ENCODE peak calls at places on chromosomes 11 and 22, in six cellular contexts. One of them, this sample, is unnamed.

GRCh38 chr11:61744181-61744580 is 8.3 kb upstream of the MYRF start:
- DNase-seq in AG09319: no peak
- DNase-seq in AG04450: no peak
- DNase-seq in HS-5: no peak
- DNase-seq in pons: no peak
- DNase-seq in effector CD4-positive, alpha-beta T cell: no peak
- DNase-seq in this sample: no peak

GRCh38 chr11:2888266-2888968 is 2.8 kb upstream of the CDKN1C start:
- DNase-seq in AG09319: peak; percentile 52
- DNase-seq in AG04450: peak; percentile 70
- DNase-seq in HS-5: peak; percentile 43
- DNase-seq in pons: peak; percentile 71
- DNase-seq in effector CD4-positive, alpha-beta T cell: peak; percentile 85
- DNase-seq in this sample: peak; percentile 19

GRCh38 chr22:23836281-23836680 is 2.5 kb downstream of the DERL3 start:
- DNase-seq in AG09319: no peak
- DNase-seq in AG04450: no peak
- DNase-seq in HS-5: no peak
- DNase-seq in pons: no peak
- DNase-seq in effector CD4-positive, alpha-beta T cell: no peak
- DNase-seq in this sample: no peak

GRCh38 chr11:95501761-95502266 is 270.8 kb upstream of the SESN3 start:
- DNase-seq in AG09319: no peak
- DNase-seq in AG04450: no peak
- DNase-seq in HS-5: no peak
- DNase-seq in pons: no peak
- DNase-seq in effector CD4-positive, alpha-beta T cell: no peak
- DNase-seq in this sample: no peak

GRCh38 chr11:91756829-91757480 is 467.7 kb upstream of the FAT3 start:
- DNase-seq in AG09319: no peak
- DNase-seq in AG04450: no peak
- DNase-seq in HS-5: no peak
- DNase-seq in pons: no peak
- DNase-seq in effector CD4-positive, alpha-beta T cell: no peak
- DNase-seq in this sample: no peak

GRCh38 chr11:100789500-100789899 is 102.4 kb downstream of the ARHGAP42 start:
- DNase-seq in AG09319: no peak
- DNase-seq in AG04450: no peak
- DNase-seq in HS-5: no peak
- DNase-seq in pons: no peak
- DNase-seq in effector CD4-positive, alpha-beta T cell: no peak
- DNase-seq in this sample: no peak

GRCh38 chr11:132911186-132911585 is 621.1 kb downstream of the OPCML start:
- DNase-seq in AG09319: no peak
- DNase-seq in AG04450: peak; percentile 4
- DNase-seq in HS-5: peak; percentile 25
- DNase-seq in pons: no peak
- DNase-seq in effector CD4-positive, alpha-beta T cell: no peak
- DNase-seq in this sample: no peak

GRCh38 chr11:33624082-33624481 is 76.5 kb downstream of the C11orf91 start:
- DNase-seq in AG09319: no peak
- DNase-seq in AG04450: no peak
- DNase-seq in HS-5: no peak
- DNase-seq in pons: no peak
- DNase-seq in effector CD4-positive, alpha-beta T cell: no peak
- DNase-seq in this sample: no peak

GRCh38 chr11:80315263-80315662 is 874.4 kb upstream of the TENM4 start:
- DNase-seq in AG09319: no peak
- DNase-seq in AG04450: no peak
- DNase-seq in HS-5: no peak
- DNase-seq in pons: no peak
- DNase-seq in effector CD4-positive, alpha-beta T cell: no peak
- DNase-seq in this sample: no peak

GRCh38 chr22:41899110-41899509 is 15.8 kb downstream of the SHISA8 start:
- DNase-seq in AG09319: no peak
- DNase-seq in AG04450: no peak
- DNase-seq in HS-5: no peak
- DNase-seq in pons: no peak
- DNase-seq in effector CD4-positive, alpha-beta T cell: no peak
- DNase-seq in this sample: no peak

GRCh38 chr11:134233729-134234179 is 9.3 kb downstream of the VPS26B start:
- DNase-seq in AG09319: no peak
- DNase-seq in AG04450: no peak
- DNase-seq in HS-5: no peak
- DNase-seq in pons: no peak
- DNase-seq in effector CD4-positive, alpha-beta T cell: no peak
- DNase-seq in this sample: no peak

GRCh38 chr11:45110562-45110961 is 35.9 kb upstream of the PRDM11 start:
- DNase-seq in AG09319: peak; percentile 43
- DNase-seq in AG04450: peak; percentile 57
- DNase-seq in HS-5: peak; percentile 31
- DNase-seq in pons: peak; percentile 84
- DNase-seq in effector CD4-positive, alpha-beta T cell: peak; percentile 34
- DNase-seq in this sample: no peak

GRCh38 chr11:2518983-2519340 is 74.2 kb downstream of the KCNQ1 start:
- DNase-seq in AG09319: no peak
- DNase-seq in AG04450: no peak
- DNase-seq in HS-5: no peak
- DNase-seq in pons: no peak
- DNase-seq in effector CD4-positive, alpha-beta T cell: no peak
- DNase-seq in this sample: no peak

GRCh38 chr11:61004841-61005240 is 33.4 kb downstream of the CD6 start:
- DNase-seq in AG09319: no peak
- DNase-seq in AG04450: no peak
- DNase-seq in HS-5: no peak
- DNase-seq in pons: no peak
- DNase-seq in effector CD4-positive, alpha-beta T cell: no peak
- DNase-seq in this sample: no peak

GRCh38 chr11:64081663-64082442 is 46.1 kb downstream of the FLRT1 start:
- DNase-seq in AG09319: no peak
- DNase-seq in AG04450: no peak
- DNase-seq in HS-5: no peak
- DNase-seq in pons: no peak
- DNase-seq in effector CD4-positive, alpha-beta T cell: no peak
- DNase-seq in this sample: no peak

GRCh38 chr11:14320020-14320419 is 39.0 kb downstream of the RRAS2 start:
- DNase-seq in AG09319: no peak
- DNase-seq in AG04450: no peak
- DNase-seq in HS-5: no peak
- DNase-seq in pons: no peak
- DNase-seq in effector CD4-positive, alpha-beta T cell: no peak
- DNase-seq in this sample: no peak

GRCh38 chr11:96464695-96465307 is 75.0 kb downstream of the JRKL start:
- DNase-seq in AG09319: peak; percentile 36
- DNase-seq in AG04450: peak; percentile 36
- DNase-seq in HS-5: peak; percentile 78
- DNase-seq in pons: peak; percentile 89
- DNase-seq in effector CD4-positive, alpha-beta T cell: no peak
- DNase-seq in this sample: peak; percentile 24

GRCh38 chr22:27801616-27802388 is at the start of gene MN1:
- DNase-seq in AG09319: no peak
- DNase-seq in AG04450: no peak
- DNase-seq in HS-5: no peak
- DNase-seq in pons: peak; percentile 40
- DNase-seq in effector CD4-positive, alpha-beta T cell: peak; percentile 41
- DNase-seq in this sample: no peak

GRCh38 chr11:115887316-115887715 is 383.1 kb upstream of the CADM1 start:
- DNase-seq in AG09319: no peak
- DNase-seq in AG04450: no peak
- DNase-seq in HS-5: no peak
- DNase-seq in pons: no peak
- DNase-seq in effector CD4-positive, alpha-beta T cell: no peak
- DNase-seq in this sample: no peak

GRCh38 chr11:74019104-74019738 is 10.3 kb upstream of the UCP3 start:
- DNase-seq in AG09319: no peak
- DNase-seq in AG04450: no peak
- DNase-seq in HS-5: no peak
- DNase-seq in pons: no peak
- DNase-seq in effector CD4-positive, alpha-beta T cell: no peak
- DNase-seq in this sample: no peak

GRCh38 chr11:100929377-100929776 is 200.2 kb downstream of the PGR start:
- DNase-seq in AG09319: no peak
- DNase-seq in AG04450: no peak
- DNase-seq in HS-5: peak; percentile 76
- DNase-seq in pons: no peak
- DNase-seq in effector CD4-positive, alpha-beta T cell: no peak
- DNase-seq in this sample: peak; percentile 19

GRCh38 chr22:26592368-26593015 is 2.6 kb upstream of the TPST2 start:
- DNase-seq in AG09319: no peak
- DNase-seq in AG04450: no peak
- DNase-seq in HS-5: no peak
- DNase-seq in pons: no peak
- DNase-seq in effector CD4-positive, alpha-beta T cell: peak; percentile 21
- DNase-seq in this sample: no peak

GRCh38 chr22:19873960-19874306 is 19.3 kb upstream of the GNB1L start:
- DNase-seq in AG09319: no peak
- DNase-seq in AG04450: no peak
- DNase-seq in HS-5: no peak
- DNase-seq in pons: no peak
- DNase-seq in effector CD4-positive, alpha-beta T cell: no peak
- DNase-seq in this sample: no peak

GRCh38 chr11:123450593-123450992 is 20.5 kb downstream of the GRAMD1B start:
- DNase-seq in AG09319: no peak
- DNase-seq in AG04450: peak; percentile 23
- DNase-seq in HS-5: no peak
- DNase-seq in pons: no peak
- DNase-seq in effector CD4-positive, alpha-beta T cell: no peak
- DNase-seq in this sample: no peak

GRCh38 chr11:11969380-11970215 is 38.8 kb downstream of the DKK3 start:
- DNase-seq in AG09319: no peak
- DNase-seq in AG04450: no peak
- DNase-seq in HS-5: no peak
- DNase-seq in pons: peak; percentile 76
- DNase-seq in effector CD4-positive, alpha-beta T cell: no peak
- DNase-seq in this sample: no peak

GRCh38 chr11:18233912-18234311 is 2.7 kb downstream of the SAA4 start:
- DNase-seq in AG09319: no peak
- DNase-seq in AG04450: no peak
- DNase-seq in HS-5: no peak
- DNase-seq in pons: no peak
- DNase-seq in effector CD4-positive, alpha-beta T cell: no peak
- DNase-seq in this sample: no peak

GRCh38 chr11:123738374-123738773 is 3.1 kb downstream of the ZNF202 start:
- DNase-seq in AG09319: no peak
- DNase-seq in AG04450: no peak
- DNase-seq in HS-5: no peak
- DNase-seq in pons: no peak
- DNase-seq in effector CD4-positive, alpha-beta T cell: no peak
- DNase-seq in this sample: no peak

GRCh38 chr11:95549276-95549675 is 240.3 kb downstream of the FAM76B start:
- DNase-seq in AG09319: no peak
- DNase-seq in AG04450: no peak
- DNase-seq in HS-5: no peak
- DNase-seq in pons: no peak
- DNase-seq in effector CD4-positive, alpha-beta T cell: no peak
- DNase-seq in this sample: no peak

GRCh38 chr22:38501797-38502672 is 4.1 kb downstream of the DDX17 start:
- DNase-seq in AG09319: no peak
- DNase-seq in AG04450: no peak
- DNase-seq in HS-5: no peak
- DNase-seq in pons: no peak
- DNase-seq in effector CD4-positive, alpha-beta T cell: no peak
- DNase-seq in this sample: no peak

GRCh38 chr11:10317776-10318526 is 13.1 kb downstream of the ADM start:
- DNase-seq in AG09319: no peak
- DNase-seq in AG04450: no peak
- DNase-seq in HS-5: no peak
- DNase-seq in pons: no peak
- DNase-seq in effector CD4-positive, alpha-beta T cell: no peak
- DNase-seq in this sample: no peak

GRCh38 chr22:33835196-33835788 is 85.0 kb downstream of the LARGE1 start:
- DNase-seq in AG09319: no peak
- DNase-seq in AG04450: no peak
- DNase-seq in HS-5: no peak
- DNase-seq in pons: no peak
- DNase-seq in effector CD4-positive, alpha-beta T cell: no peak
- DNase-seq in this sample: no peak

GRCh38 chr11:29272019-29272654 is 744.7 kb downstream of the KCNA4 start:
- DNase-seq in AG09319: no peak
- DNase-seq in AG04450: no peak
- DNase-seq in HS-5: no peak
- DNase-seq in pons: no peak
- DNase-seq in effector CD4-positive, alpha-beta T cell: no peak
- DNase-seq in this sample: no peak

GRCh38 chr11:93525601-93526000 is 17.6 kb downstream of the SMCO4 start:
- DNase-seq in AG09319: no peak
- DNase-seq in AG04450: no peak
- DNase-seq in HS-5: no peak
- DNase-seq in pons: no peak
- DNase-seq in effector CD4-positive, alpha-beta T cell: no peak
- DNase-seq in this sample: no peak

GRCh38 chr11:74630043-74630442 is 37.7 kb downstream of the POLD3 start:
- DNase-seq in AG09319: no peak
- DNase-seq in AG04450: no peak
- DNase-seq in HS-5: no peak
- DNase-seq in pons: peak; percentile 67
- DNase-seq in effector CD4-positive, alpha-beta T cell: no peak
- DNase-seq in this sample: no peak

GRCh38 chr11:61683961-61684869 is 4.0 kb downstream of the DAGLA start:
- DNase-seq in AG09319: no peak
- DNase-seq in AG04450: no peak
- DNase-seq in HS-5: no peak
- DNase-seq in pons: no peak
- DNase-seq in effector CD4-positive, alpha-beta T cell: no peak
- DNase-seq in this sample: no peak

GRCh38 chr11:117495357-117495756 is 167.7 kb downstream of the CEP164 start:
- DNase-seq in AG09319: no peak
- DNase-seq in AG04450: no peak
- DNase-seq in HS-5: no peak
- DNase-seq in pons: no peak
- DNase-seq in effector CD4-positive, alpha-beta T cell: no peak
- DNase-seq in this sample: no peak

This sample was measured in AG04449.